ENCODE peak calls at places on chromosome 3, in seven cellular contexts. One of them, this sample, is unnamed.

GRCh38 chr3:177471733-177472480 is 274.6 kb upstream of the TBL1XR1 start:
- DNase-seq in natural killer cell: no peak
- DNase-seq in right cardiac atrium: no peak
- DNase-seq in RWPE1: no peak
- DNase-seq in dermis blood vessel endothelial cell: no peak
- DNase-seq in GM10248: no peak
- DNase-seq in GM23338: no peak
- DNase-seq in this sample: no peak

GRCh38 chr3:184531580-184532290 is 29.9 kb upstream of the EPHB3 start:
- DNase-seq in dermis blood vessel endothelial cell: peak; percentile 77
- DNase-seq in right cardiac atrium: no peak
- DNase-seq in GM10248: no peak
- DNase-seq in natural killer cell: no peak
- DNase-seq in GM23338: no peak
- DNase-seq in RWPE1: no peak
- DNase-seq in this sample: no peak

GRCh38 chr3:70737656-70738309 is 425.3 kb upstream of the MDFIC2 start:
- DNase-seq in natural killer cell: no peak
- DNase-seq in right cardiac atrium: no peak
- DNase-seq in dermis blood vessel endothelial cell: peak; percentile 83
- DNase-seq in RWPE1: no peak
- DNase-seq in GM23338: no peak
- DNase-seq in GM10248: no peak
- DNase-seq in this sample: no peak

GRCh38 chr3:149465351-149465883 is 9.1 kb upstream of the TM4SF4 start:
- DNase-seq in RWPE1: no peak
- DNase-seq in right cardiac atrium: no peak
- DNase-seq in natural killer cell: no peak
- DNase-seq in GM10248: no peak
- DNase-seq in dermis blood vessel endothelial cell: no peak
- DNase-seq in GM23338: no peak
- DNase-seq in this sample: no peak

GRCh38 chr3:181330821-181331563 is 341.5 kb upstream of the DNAJC19 start:
- DNase-seq in right cardiac atrium: no peak
- DNase-seq in RWPE1: no peak
- DNase-seq in dermis blood vessel endothelial cell: no peak
- DNase-seq in GM10248: no peak
- DNase-seq in natural killer cell: no peak
- DNase-seq in GM23338: no peak
- DNase-seq in this sample: no peak

GRCh38 chr3:127337001-127337400 is 49.2 kb upstream of the PRR20G start:
- DNase-seq in dermis blood vessel endothelial cell: no peak
- DNase-seq in right cardiac atrium: no peak
- DNase-seq in RWPE1: no peak
- DNase-seq in GM23338: no peak
- DNase-seq in GM10248: no peak
- DNase-seq in natural killer cell: no peak
- DNase-seq in this sample: no peak

GRCh38 chr3:9088431-9089353 is 125.4 kb upstream of the RAD18 start:
- DNase-seq in right cardiac atrium: no peak
- DNase-seq in GM10248: no peak
- DNase-seq in dermis blood vessel endothelial cell: no peak
- DNase-seq in natural killer cell: no peak
- DNase-seq in GM23338: no peak
- DNase-seq in RWPE1: peak; percentile 34
- DNase-seq in this sample: peak; percentile 36

GRCh38 chr3:141095546-141095937 is 44.4 kb downstream of the SPSB4 start:
- DNase-seq in right cardiac atrium: no peak
- DNase-seq in dermis blood vessel endothelial cell: no peak
- DNase-seq in GM23338: no peak
- DNase-seq in GM10248: no peak
- DNase-seq in natural killer cell: no peak
- DNase-seq in RWPE1: no peak
- DNase-seq in this sample: no peak

GRCh38 chr3:125319765-125320164 is 55.4 kb downstream of the ZNF148 start:
- DNase-seq in GM23338: peak; percentile 39
- DNase-seq in RWPE1: no peak
- DNase-seq in dermis blood vessel endothelial cell: peak; percentile 33
- DNase-seq in GM10248: no peak
- DNase-seq in natural killer cell: no peak
- DNase-seq in right cardiac atrium: no peak
- DNase-seq in this sample: no peak

GRCh38 chr3:38662544-38662943 is 13.1 kb upstream of the SCN5A start:
- DNase-seq in RWPE1: no peak
- DNase-seq in right cardiac atrium: no peak
- DNase-seq in dermis blood vessel endothelial cell: peak; percentile 81
- DNase-seq in GM23338: peak; percentile 91
- DNase-seq in GM10248: no peak
- DNase-seq in natural killer cell: no peak
- DNase-seq in this sample: no peak

GRCh38 chr3:188170461-188171459 is 16.8 kb downstream of the LPP start:
- DNase-seq in RWPE1: peak; percentile 42
- DNase-seq in GM23338: no peak
- DNase-seq in GM10248: no peak
- DNase-seq in natural killer cell: no peak
- DNase-seq in right cardiac atrium: no peak
- DNase-seq in dermis blood vessel endothelial cell: no peak
- DNase-seq in this sample: no peak

GRCh38 chr3:38031022-38031994 is 1.9 kb upstream of the PLCD1 start:
- DNase-seq in dermis blood vessel endothelial cell: peak; percentile 23
- DNase-seq in GM23338: no peak
- DNase-seq in natural killer cell: no peak
- DNase-seq in GM10248: no peak
- DNase-seq in RWPE1: peak; percentile 81
- DNase-seq in right cardiac atrium: peak; percentile 55
- DNase-seq in this sample: peak; percentile 71

GRCh38 chr3:115800489-115801080 is 177.3 kb downstream of the GAP43 start:
- DNase-seq in right cardiac atrium: no peak
- DNase-seq in RWPE1: peak; percentile 44
- DNase-seq in GM23338: no peak
- DNase-seq in natural killer cell: no peak
- DNase-seq in GM10248: no peak
- DNase-seq in dermis blood vessel endothelial cell: no peak
- DNase-seq in this sample: no peak

GRCh38 chr3:105354429-105354828 is 12.3 kb upstream of the ALCAM start:
- DNase-seq in GM23338: peak; percentile 87
- DNase-seq in natural killer cell: no peak
- DNase-seq in dermis blood vessel endothelial cell: no peak
- DNase-seq in right cardiac atrium: no peak
- DNase-seq in GM10248: no peak
- DNase-seq in RWPE1: no peak
- DNase-seq in this sample: no peak

GRCh38 chr3:50675179-50676030 is 678 bp downstream of the DOCK3 start:
- DNase-seq in natural killer cell: peak; percentile 40
- DNase-seq in GM23338: peak; percentile 80
- DNase-seq in dermis blood vessel endothelial cell: peak; percentile 27
- DNase-seq in right cardiac atrium: peak; percentile 36
- DNase-seq in RWPE1: no peak
- DNase-seq in GM10248: peak; percentile 39
- DNase-seq in this sample: peak; percentile 47

GRCh38 chr3:185460719-185461350 is 38.0 kb downstream of the TMEM41A start:
- DNase-seq in dermis blood vessel endothelial cell: peak; percentile 63
- DNase-seq in GM10248: peak; percentile 14
- DNase-seq in RWPE1: peak; percentile 45
- DNase-seq in right cardiac atrium: no peak
- DNase-seq in GM23338: peak; percentile 63
- DNase-seq in natural killer cell: no peak
- DNase-seq in this sample: no peak

GRCh38 chr3:168002786-168003368 is 92.8 kb downstream of the GOLIM4 start:
- DNase-seq in right cardiac atrium: no peak
- DNase-seq in RWPE1: peak; percentile 62
- DNase-seq in GM10248: no peak
- DNase-seq in natural killer cell: no peak
- DNase-seq in dermis blood vessel endothelial cell: peak; percentile 16
- DNase-seq in GM23338: no peak
- DNase-seq in this sample: peak; percentile 22

GRCh38 chr3:184300377-184300717 is 1.3 kb downstream of the PSMD2 start:
- DNase-seq in right cardiac atrium: no peak
- DNase-seq in GM10248: no peak
- DNase-seq in GM23338: no peak
- DNase-seq in RWPE1: peak; percentile 64
- DNase-seq in natural killer cell: no peak
- DNase-seq in dermis blood vessel endothelial cell: peak; percentile 60
- DNase-seq in this sample: no peak

GRCh38 chr3:122560680-122561079 is 3.4 kb downstream of the PARP9 start:
- DNase-seq in GM23338: peak; percentile 78
- DNase-seq in GM10248: peak; percentile 77
- DNase-seq in RWPE1: peak; percentile 57
- DNase-seq in natural killer cell: peak; percentile 28
- DNase-seq in right cardiac atrium: no peak
- DNase-seq in dermis blood vessel endothelial cell: peak; percentile 80
- DNase-seq in this sample: no peak